ENCODE peak calls at places on chromosome 19, in eight cellular contexts. M, J, F, E, S, U, H and O are unnamed samples.

GRCh38 chr19:55640577-55641375 is at the start of gene ZNF580:
- DNase-seq in J (peak; percentile 47), S (peak; percentile 81), M (peak; percentile 41), F (no peak), H (peak; percentile 38), E (peak; percentile 86), U (no peak), O (peak; percentile 51)

GRCh38 chr19:12365372-12366162 is at the start of gene ZNF442:
- DNase-seq in E (peak; percentile 82), F (peak; percentile 93), M (peak; percentile 79), S (peak; percentile 97), U (peak; percentile 94), H (peak; percentile 77), J (peak; percentile 85), O (peak; percentile 80)

GRCh38 chr19:1825909-1826556 is 14.0 kb upstream of the ATP8B3 start:
- DNase-seq in H (peak; percentile 77), F (no peak), U (peak; percentile 96), M (peak; percentile 80), S (peak; percentile 68), J (peak; percentile 43), E (peak; percentile 54), O (peak; percentile 55)

GRCh38 chr19:7973883-7974282 is 30.4 kb upstream of the TIMM44 start:
- DNase-seq in H (no peak), J (no peak), S (no peak), U (no peak), E (no peak), F (no peak), M (no peak), O (no peak)

GRCh38 chr19:31214086-31214485 is 135.2 kb downstream of the TSHZ3 start:
- DNase-seq in H (peak; percentile 76), E (no peak), U (no peak), M (peak; percentile 81), S (peak; percentile 99), F (peak; percentile 34), J (peak; percentile 90), O (peak; percentile 87)

GRCh38 chr19:47644743-47645499 is 36.0 kb downstream of the BICRA start:
- DNase-seq in M (no peak), J (no peak), H (no peak), E (no peak), F (no peak), S (peak; percentile 16), U (no peak), O (no peak)

GRCh38 chr19:38975214-38975860 is at the start of gene FBXO17:
- DNase-seq in S (peak; percentile 68), E (peak; percentile 65), H (no peak), U (peak; percentile 68), J (no peak), M (no peak), F (no peak), O (peak; percentile 52)

GRCh38 chr19:41499899-41500298 is 56.9 kb downstream of the ERICH4 start:
- DNase-seq in J (no peak), M (no peak), E (no peak), S (no peak), U (no peak), F (no peak), H (no peak), O (no peak)

GRCh38 chr19:11410682-11411081 is 8.4 kb downstream of the RGL3 start:
- DNase-seq in S (peak; percentile 66), M (no peak), H (no peak), J (no peak), U (no peak), E (no peak), F (no peak), O (no peak)

GRCh38 chr19:45615795-45616708 is 14.0 kb upstream of the GPR4 start:
- DNase-seq in J (peak; percentile 86), U (peak; percentile 65), M (peak; percentile 50), F (no peak), E (peak; percentile 91), S (peak; percentile 91), H (peak; percentile 79), O (peak; percentile 86)

GRCh38 chr19:13005253-13005652 is 10.0 kb downstream of the NFIX start:
- DNase-seq in H (no peak), S (no peak), J (no peak), U (no peak), E (no peak), M (no peak), F (no peak), O (no peak)

GRCh38 chr19:47381653-47382279 is 32.7 kb downstream of the DHX34 start:
- DNase-seq in M (peak; percentile 42), J (no peak), F (no peak), E (no peak), S (no peak), H (no peak), U (no peak), O (no peak)

GRCh38 chr19:46885411-46885810 is 24.6 kb downstream of the ARHGAP35 start:
- DNase-seq in F (no peak), E (no peak), S (peak; percentile 47), M (no peak), H (no peak), U (no peak), J (no peak), O (no peak)

GRCh38 chr19:4636761-4637160 is 2.6 kb upstream of the TNFAIP8L1 start:
- DNase-seq in S (no peak), E (no peak), H (no peak), F (no peak), M (no peak), J (no peak), U (no peak), O (no peak)

GRCh38 chr19:18093439-18094161 is 4.0 kb upstream of the MAST3 start:
- DNase-seq in M (no peak), E (no peak), U (peak; percentile 51), J (no peak), S (peak; percentile 49), F (no peak), H (no peak), O (peak; percentile 57)

GRCh38 chr19:50629801-50630200 is 9.9 kb downstream of the SYT3 start:
- DNase-seq in H (no peak), E (no peak), U (no peak), F (no peak), S (no peak), J (no peak), M (no peak), O (no peak)

GRCh38 chr19:33796164-33797100 is at the start of gene KCTD15:
- DNase-seq in M (no peak), H (no peak), S (peak; percentile 58), F (no peak), E (no peak), J (no peak), U (peak; percentile 37), O (peak; percentile 34)

GRCh38 chr19:12140545-12141404 is 625 bp upstream of the ZNF20 start:
- DNase-seq in J (peak; percentile 75), H (peak; percentile 85), F (peak; percentile 31), U (peak; percentile 66), E (peak; percentile 81), S (peak; percentile 81), M (peak; percentile 85), O (peak; percentile 82)

GRCh38 chr19:27889156-27889555 is 1323.8 kb downstream of the UQCRFS1 start:
- DNase-seq in H (no peak), M (no peak), U (no peak), S (no peak), J (no peak), F (no peak), E (no peak), O (no peak)

GRCh38 chr19:32798201-32798600 is 71.4 kb downstream of the SLC7A9 start:
- DNase-seq in F (no peak), J (no peak), H (no peak), U (no peak), E (no peak), M (no peak), S (no peak), O (no peak)

GRCh38 chr19:574658-575526 is 2.5 kb downstream of the BSG start:
- DNase-seq in U (no peak), E (peak; percentile 68), F (no peak), J (no peak), S (peak; percentile 46), H (no peak), M (no peak), O (peak; percentile 36)

GRCh38 chr19:6340493-6341201 is 7.2 kb upstream of the ACER1 start:
- DNase-seq in J (no peak), S (no peak), E (no peak), F (no peak), U (no peak), M (no peak), H (no peak), O (no peak)

GRCh38 chr19:18205180-18205915 is 1.5 kb upstream of the RAB3A start:
- DNase-seq in U (no peak), S (peak; percentile 81), F (peak; percentile 72), M (peak; percentile 58), J (no peak), H (peak; percentile 41), E (peak; percentile 61), O (peak; percentile 51)

GRCh38 chr19:39390460-39390758 is 497 bp downstream of the PAF1 start:
- DNase-seq in F (no peak), M (no peak), H (peak; percentile 82), E (no peak), S (no peak), U (no peak), J (no peak), O (no peak)

GRCh38 chr19:13044160-13044853 is 49.0 kb downstream of the NFIX start:
- DNase-seq in J (no peak), U (no peak), S (peak; percentile 50), E (no peak), M (peak; percentile 62), F (no peak), H (no peak), O (no peak)

GRCh38 chr19:34173145-34173956 is 1.0 kb downstream of the LSM14A start:
- DNase-seq in U (peak; percentile 81), E (peak; percentile 43), J (no peak), M (no peak), F (no peak), S (peak; percentile 80), H (peak; percentile 6), O (peak; percentile 26)

GRCh38 chr19:3721131-3721899 is 13.1 kb downstream of the TJP3 start:
- DNase-seq in M (peak; percentile 85), F (no peak), E (peak; percentile 90), J (peak; percentile 84), S (peak; percentile 78), U (peak; percentile 83), H (peak; percentile 90), O (peak; percentile 80)

GRCh38 chr19:34364830-34365462 is at the start of gene GPI:
- DNase-seq in E (peak; percentile 77), S (peak; percentile 55), M (peak; percentile 56), H (peak; percentile 62), F (no peak), J (peak; percentile 51), U (peak; percentile 72), O (peak; percentile 49)

GRCh38 chr19:10353793-10354391 is 14.5 kb upstream of the ICAM3 start:
- DNase-seq in S (peak; percentile 19), F (no peak), E (peak; percentile 49), J (peak; percentile 48), M (no peak), H (peak; percentile 38), U (no peak), O (peak; percentile 7)

GRCh38 chr19:34985249-34986022 is 14.7 kb upstream of the GRAMD1A start:
- DNase-seq in E (no peak), M (peak; percentile 34), F (no peak), J (no peak), S (peak; percentile 58), H (no peak), U (no peak), O (no peak)

GRCh38 chr19:42487798-42488178 is 40.5 kb downstream of the CEACAM1 start:
- DNase-seq in S (no peak), M (no peak), H (no peak), U (no peak), F (no peak), J (no peak), E (no peak), O (no peak)

GRCh38 chr19:31260171-31260933 is 88.9 kb downstream of the TSHZ3 start:
- DNase-seq in H (no peak), S (no peak), M (no peak), J (no peak), F (no peak), E (no peak), U (no peak), O (no peak)

GRCh38 chr19:33906578-33907335 is 110.1 kb downstream of the KCTD15 start:
- DNase-seq in H (no peak), F (no peak), M (no peak), U (no peak), S (peak; percentile 42), E (no peak), J (no peak), O (no peak)